ENCODE peak calls at places on chromosomes 7 and 10, in four cellular contexts. A is NT2/D1, O is heart right ventricle, D is brain microvascular endothelial cell. F is an unnamed sample.

GRCh38 chr10:66294538-66294937 is 631.3 kb upstream of the LRRTM3 start:
- DNase-seq in A (no peak), O (no peak), D (no peak), F (no peak)

GRCh38 chr7:232571-233455 is 40.4 kb downstream of the FAM20C start:
- DNase-seq in A (no peak), O (no peak), D (peak; percentile 67), F (peak; percentile 85)

GRCh38 chr7:43431020-43431595 is 151.8 kb upstream of the STK17A start:
- DNase-seq in A (no peak), O (no peak), D (no peak), F (peak; percentile 52)

GRCh38 chr7:127813991-127814556 is 162.1 kb downstream of the SND1 start:
- DNase-seq in A (no peak), O (no peak), D (no peak), F (peak; percentile 32)

GRCh38 chr10:6786579-6787031 is 206.5 kb upstream of the PRKCQ start:
- DNase-seq in A (no peak), O (no peak), D (peak; percentile 51), F (peak; percentile 44)

GRCh38 chr10:104069610-104070009 is 16.1 kb downstream of the COL17A1 start:
- DNase-seq in A (no peak), O (no peak), D (no peak), F (no peak)

GRCh38 chr7:112184455-112184854 is 21.7 kb downstream of the DOCK4 start:
- DNase-seq in A (no peak), O (no peak), D (no peak), F (no peak)

GRCh38 chr7:49580000-49580399 is 193.4 kb upstream of the VWC2 start:
- DNase-seq in A (no peak), O (no peak), D (no peak), F (no peak)

GRCh38 chr7:15853832-15854470 is 167.5 kb upstream of the MEOX2 start:
- DNase-seq in A (no peak), O (no peak), D (no peak), F (no peak)

GRCh38 chr7:45592230-45592991 is 18.2 kb downstream of the ADCY1 start:
- DNase-seq in A (no peak), O (no peak), D (no peak), F (no peak)

GRCh38 chr7:114656471-114656870 is 241.9 kb downstream of the FOXP2 start:
- DNase-seq in A (no peak), O (no peak), D (no peak), F (no peak)

GRCh38 chr10:48307584-48307983 is 1.1 kb downstream of the MAPK8 start:
- DNase-seq in A (no peak), O (no peak), D (no peak), F (no peak)

GRCh38 chr7:150846291-150847115 is 5.8 kb upstream of the AOC1 start:
- DNase-seq in A (no peak), O (no peak), D (no peak), F (no peak)

GRCh38 chr7:55476852-55477780 is 95.2 kb downstream of the VOPP1 start:
- DNase-seq in A (no peak), O (no peak), D (no peak), F (no peak)

GRCh38 chr7:73995330-73995729 is 32.6 kb upstream of the ELN start:
- DNase-seq in A (no peak), O (no peak), D (peak; percentile 49), F (peak; percentile 58)

GRCh38 chr10:44233561-44234470 is 151.1 kb downstream of the CXCL12 start:
- DNase-seq in A (peak; percentile 92), O (peak; percentile 41), D (peak; percentile 36), F (peak; percentile 37)

GRCh38 chr10:44237364-44238034 is 147.4 kb downstream of the CXCL12 start:
- DNase-seq in A (no peak), O (no peak), D (no peak), F (no peak)

GRCh38 chr10:44234471-44234850 is 150.4 kb downstream of the CXCL12 start:
- DNase-seq in A (no peak), O (no peak), D (no peak), F (peak; percentile 7)

GRCh38 chr10:44238212-44238611 is 146.7 kb downstream of the CXCL12 start:
- DNase-seq in A (no peak), O (no peak), D (no peak), F (no peak)

GRCh38 chr10:44235363-44235762 is 149.5 kb downstream of the CXCL12 start:
- DNase-seq in A (no peak), O (no peak), D (no peak), F (no peak)
- H3K4me3 ChIP-seq in A (no peak overlapping the region), O (no peak overlapping the region), D (no peak overlapping the region), F (no peak overlapping the region)

GRCh38 chr7:130221746-130222145 is 14.1 kb downstream of the SSMEM1 start:
- DNase-seq in A (no peak), O (no peak), D (no peak), F (no peak)

GRCh38 chr7:130216750-130217149 is 9.1 kb downstream of the SSMEM1 start:
- DNase-seq in A (no peak), O (no peak), D (no peak), F (no peak)

GRCh38 chr7:130221341-130221740 is 13.7 kb downstream of the SSMEM1 start:
- DNase-seq in A (no peak), O (no peak), D (no peak), F (no peak)

GRCh38 chr7:130219871-130220270 is 12.2 kb downstream of the SSMEM1 start:
- DNase-seq in A (no peak), O (no peak), D (no peak), F (no peak)

GRCh38 chr7:130219086-130219620 is 11.5 kb downstream of the SSMEM1 start:
- DNase-seq in A (no peak), O (no peak), D (no peak), F (no peak)
- H3K4me3 ChIP-seq in A (no peak overlapping the region), O (no peak overlapping the region), D (no peak overlapping the region), F (no peak overlapping the region)

GRCh38 chr10:88946965-88947590 is 5.5 kb downstream of the ACTA2 start:
- DNase-seq in A (no peak), O (no peak), D (no peak), F (no peak)
- H3K4me3 ChIP-seq in A (no peak overlapping the region), O (no peak overlapping the region), D (no peak overlapping the region), F (no peak overlapping the region)

DNA sequence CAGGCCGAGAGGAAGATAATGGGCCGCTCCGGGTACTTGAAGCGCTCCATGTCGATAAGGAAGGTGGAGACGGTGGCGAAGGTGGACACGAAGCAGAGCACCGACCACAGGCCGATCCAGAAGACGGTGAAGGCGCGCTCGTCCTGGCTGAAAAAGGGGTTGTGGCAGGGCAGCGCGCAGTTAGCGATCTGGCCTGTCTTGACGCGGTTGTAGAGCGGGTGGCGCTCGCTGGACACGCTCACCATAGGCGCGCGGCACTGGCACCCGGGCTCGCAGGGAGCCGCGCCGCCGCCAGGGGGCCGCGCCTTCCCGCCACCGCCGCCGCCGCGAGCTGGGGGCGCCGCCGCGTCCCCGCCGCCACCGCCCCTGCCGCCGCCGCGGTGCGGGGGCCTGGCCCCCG is 1.6 kb downstream of the FZD8 start:
- DNase-seq in A (no peak), O (peak; percentile 50), D (peak; percentile 43), F (peak; percentile 78)
- H3K4me3 ChIP-seq in A (peak overlapping the region; percentile 34), O (peak overlapping the region; percentile 32), D (peak overlapping the region; percentile 73), F (peak overlapping the region; percentile 76)

DNA sequence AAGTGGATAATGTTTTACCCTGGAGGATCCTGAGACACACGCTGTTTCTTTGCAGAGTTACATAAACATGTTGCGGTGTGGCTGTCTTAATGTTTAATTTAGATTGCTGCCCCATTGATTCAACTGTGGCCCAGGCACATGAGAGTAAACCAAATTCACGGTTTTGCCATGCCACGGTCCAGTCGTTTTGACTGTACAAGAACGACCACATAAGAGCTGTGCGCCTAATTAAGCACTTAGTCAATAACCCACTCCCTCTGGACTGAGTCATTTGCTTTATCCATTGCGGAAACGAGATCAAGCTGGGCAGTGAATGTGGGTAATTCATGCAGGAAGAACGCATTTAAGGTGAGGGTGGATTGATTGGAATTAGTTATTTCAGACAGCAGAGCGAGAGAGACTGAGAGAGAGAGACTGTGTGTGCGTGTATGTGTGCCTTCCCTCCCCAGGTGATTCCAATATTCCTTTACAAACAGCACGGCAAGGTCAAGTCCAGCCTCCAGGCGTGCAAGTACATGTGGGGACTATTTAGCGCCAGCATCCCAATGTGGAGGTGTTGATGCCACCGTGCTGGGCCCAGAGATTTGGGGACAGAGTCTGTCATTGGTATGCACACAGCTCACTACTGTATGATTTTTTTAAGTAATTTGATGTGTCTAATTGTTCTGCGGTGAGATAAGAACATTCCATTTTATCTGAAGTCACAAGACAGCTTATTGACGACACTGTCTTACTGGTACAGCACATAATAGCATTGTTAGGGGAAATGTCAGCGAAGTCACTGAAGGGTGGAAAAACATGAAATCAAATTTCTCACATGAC is 8.4 kb upstream of the TEX36 start:
- DNase-seq in A (no peak), O (no peak), D (no peak), F (no peak)
- H3K4me3 ChIP-seq in A (no peak overlapping the region), O (no peak overlapping the region), D (no peak overlapping the region), F (no peak overlapping the region)

GRCh38 chr10:78190051-78190450 is 156.4 kb downstream of the RPS24 start:
- DNase-seq in A (no peak), O (no peak), D (no peak), F (no peak)
- H3K4me3 ChIP-seq in A (no peak overlapping the region), O (no peak overlapping the region), D (no peak overlapping the region), F (no peak overlapping the region)

DNA sequence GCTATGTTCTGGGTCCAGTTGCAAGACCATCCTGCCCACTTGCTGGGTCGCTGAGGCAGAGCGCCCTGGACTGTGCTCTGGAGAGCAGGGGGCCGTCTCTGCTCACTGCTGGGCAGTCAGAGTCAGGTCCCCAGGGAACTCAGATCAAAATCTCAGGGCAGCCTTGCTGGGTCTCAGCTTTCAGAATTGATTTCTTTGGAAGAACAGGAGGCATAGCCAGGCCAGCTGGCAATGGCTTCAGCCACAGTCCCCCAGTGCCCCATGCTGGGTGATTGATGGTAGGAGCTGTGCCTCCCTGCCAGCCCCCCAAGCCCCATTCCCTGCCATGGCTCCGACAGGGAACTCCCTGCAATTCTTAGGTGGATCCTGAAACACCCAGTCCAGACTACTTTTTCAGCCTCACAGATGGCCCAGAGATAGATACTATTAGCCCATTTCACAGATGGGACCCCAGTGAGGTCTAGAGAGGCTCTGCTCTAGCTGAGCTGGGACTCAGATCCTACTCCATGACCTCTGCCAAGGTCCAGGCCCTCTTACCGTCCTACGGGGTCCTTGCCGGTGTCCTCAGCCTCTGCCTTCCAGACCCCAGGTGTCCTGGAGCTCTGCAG is 470 bp downstream of the MMRN2 start:
- DNase-seq in A (no peak), O (no peak), D (no peak), F (no peak)
- H3K4me3 ChIP-seq in A (no peak overlapping the region), O (peak overlapping the region; percentile 23), D (no peak overlapping the region), F (no peak overlapping the region)